ENCODE peak calls at places on chromosomes 12 and 14, in four cellular contexts. W, N, J and Z are unnamed samples.

GRCh38 chr12:122116707-122117535 is 38.4 kb downstream of the MLXIP start:
- DNase-seq in J (no peak), N (peak; percentile 39), W (no peak), Z (no peak)

GRCh38 chr12:113853491-113853890 is 112.6 kb downstream of the RBM19 start:
- DNase-seq in J (no peak), W (no peak), N (peak; percentile 72), Z (no peak)

GRCh38 chr12:84070311-84070710 is 842.3 kb downstream of the SLC6A15 start:
- DNase-seq in N (no peak), W (no peak), J (no peak), Z (no peak)

GRCh38 chr14:64721391-64721791 is 17.2 kb downstream of the PLEKHG3 start:
- DNase-seq in W (no peak), N (peak; percentile 51), J (peak; percentile 49), Z (no peak)

GRCh38 chr14:102967506-102967795 is 45.0 kb downstream of the AMN start:
- DNase-seq in W (no peak), J (no peak), N (no peak), Z (no peak)

GRCh38 chr14:64201296-64201695 is 92.9 kb downstream of the ESR2 start:
- DNase-seq in J (no peak), N (no peak), W (no peak), Z (no peak)

GRCh38 chr12:128783129-128783574 is 40.6 kb downstream of the SLC15A4 start:
- DNase-seq in N (no peak), W (no peak), J (no peak), Z (peak; percentile 72)

GRCh38 chr12:76713130-76713529 is 50.8 kb upstream of the ZDHHC17 start:
- DNase-seq in N (peak; percentile 79), W (peak; percentile 16), J (no peak), Z (no peak)

GRCh38 chr14:95323361-95323760 is 3.7 kb upstream of the CLMN start:
- DNase-seq in J (no peak), N (no peak), W (no peak), Z (no peak)

GRCh38 chr14:87014854-87015253 is 978.1 kb downstream of the GALC start:
- DNase-seq in N (no peak), W (no peak), J (no peak), Z (no peak)
- TF ChIP-seq CTCF in N (peak; percentile 62), W (peak; percentile 36), J (no peak), Z (no peak)

GRCh38 chr12:6097384-6097783 is 27.1 kb downstream of the VWF start:
- DNase-seq in J (no peak), W (no peak), N (peak; percentile 19), Z (no peak)
- TF ChIP-seq CTCF in J (no peak), W (no peak), N (no peak), Z (no peak)

GRCh38 chr12:3333991-3334391 is 157.0 kb upstream of the PRMT8 start:
- DNase-seq in J (no peak), N (no peak), W (no peak), Z (no peak)

GRCh38 chr12:3336606-3337311 is 154.2 kb upstream of the PRMT8 start:
- DNase-seq in N (no peak), J (peak; percentile 32), W (peak; percentile 75), Z (no peak)

GRCh38 chr12:3337944-3338343 is 153.1 kb upstream of the PRMT8 start:
- DNase-seq in W (no peak), J (no peak), N (no peak), Z (no peak)

GRCh38 chr12:3333583-3333982 is 157.4 kb upstream of the PRMT8 start:
- DNase-seq in N (peak; percentile 98), J (no peak), W (peak; percentile 48), Z (no peak)

DNA sequence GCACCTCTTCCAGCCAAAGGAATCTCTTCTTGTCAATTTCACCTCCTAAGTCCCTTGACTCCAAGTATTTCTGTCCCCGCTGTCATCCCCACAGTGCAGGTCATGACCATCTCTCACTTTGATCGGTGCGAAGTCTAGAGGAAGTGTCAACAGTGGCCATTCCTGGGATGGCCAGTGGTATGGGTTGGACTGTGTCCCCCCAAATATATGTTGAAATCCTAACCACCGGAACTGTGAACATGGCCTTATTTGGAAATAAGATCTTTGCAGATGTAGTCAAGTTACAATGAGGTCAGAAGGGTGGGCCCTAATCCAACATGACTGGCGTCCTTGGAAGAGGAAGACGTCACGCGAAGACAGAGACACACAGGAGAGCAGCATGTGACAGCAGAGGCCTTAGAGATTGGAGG is 155.9 kb upstream of the PRMT8 start:
- DNase-seq in W (peak; percentile 93), N (no peak), J (no peak), Z (no peak)
- TF ChIP-seq CTCF in W (no peak), N (no peak), J (no peak), Z (no peak)

DNA sequence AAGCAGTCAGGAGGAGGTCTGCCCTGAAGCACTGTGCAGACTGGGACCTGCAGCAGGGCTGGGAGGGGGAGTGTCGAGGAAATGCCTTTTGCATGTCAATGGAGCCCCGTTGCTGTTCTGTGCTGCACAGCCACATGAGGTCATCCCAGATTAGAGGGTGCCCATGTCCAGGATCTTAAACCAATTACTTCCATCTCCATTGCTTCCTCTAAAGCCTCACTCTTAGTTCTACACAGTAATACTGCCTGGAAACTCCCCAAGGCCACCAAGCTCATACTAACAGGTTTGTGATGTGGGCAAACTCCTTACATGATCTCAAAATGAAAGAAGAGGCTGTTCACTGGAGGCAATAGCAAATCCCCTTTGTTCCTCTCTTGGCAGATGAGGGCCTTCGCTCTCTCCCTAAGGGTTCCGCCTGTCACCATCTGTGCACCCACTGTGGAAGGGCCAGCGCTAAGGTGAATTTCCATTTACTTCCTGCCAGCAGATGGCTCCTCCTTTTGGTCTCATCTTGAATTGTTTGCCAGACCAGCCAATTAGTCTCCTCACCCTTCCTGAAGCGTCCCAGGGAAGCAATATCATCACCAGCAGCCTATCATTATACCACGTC is 35.4 kb upstream of the LTA4H start:
- DNase-seq in W (peak; percentile 18), J (no peak), N (peak; percentile 82), Z (peak; percentile 42)
- TF ChIP-seq CTCF in W (peak; percentile 53), J (no peak), N (peak; percentile 66), Z (peak; percentile 33)

GRCh38 chr12:25960176-25960575 is 1.7 kb downstream of the RASSF8 start:
- DNase-seq in J (no peak), W (no peak), N (peak; percentile 77), Z (no peak)

GRCh38 chr12:25957898-25958253 is 606 bp upstream of the RASSF8 start:
- DNase-seq in N (no peak), W (no peak), J (no peak), Z (no peak)

GRCh38 chr12:25959069-25959961 is 833 bp downstream of the RASSF8 start:
- DNase-seq in J (no peak), W (no peak), N (peak; percentile 85), Z (no peak)

GRCh38 chr12:25960926-25961325 is 2.4 kb downstream of the RASSF8 start:
- DNase-seq in N (no peak), W (no peak), J (no peak), Z (no peak)

DNA sequence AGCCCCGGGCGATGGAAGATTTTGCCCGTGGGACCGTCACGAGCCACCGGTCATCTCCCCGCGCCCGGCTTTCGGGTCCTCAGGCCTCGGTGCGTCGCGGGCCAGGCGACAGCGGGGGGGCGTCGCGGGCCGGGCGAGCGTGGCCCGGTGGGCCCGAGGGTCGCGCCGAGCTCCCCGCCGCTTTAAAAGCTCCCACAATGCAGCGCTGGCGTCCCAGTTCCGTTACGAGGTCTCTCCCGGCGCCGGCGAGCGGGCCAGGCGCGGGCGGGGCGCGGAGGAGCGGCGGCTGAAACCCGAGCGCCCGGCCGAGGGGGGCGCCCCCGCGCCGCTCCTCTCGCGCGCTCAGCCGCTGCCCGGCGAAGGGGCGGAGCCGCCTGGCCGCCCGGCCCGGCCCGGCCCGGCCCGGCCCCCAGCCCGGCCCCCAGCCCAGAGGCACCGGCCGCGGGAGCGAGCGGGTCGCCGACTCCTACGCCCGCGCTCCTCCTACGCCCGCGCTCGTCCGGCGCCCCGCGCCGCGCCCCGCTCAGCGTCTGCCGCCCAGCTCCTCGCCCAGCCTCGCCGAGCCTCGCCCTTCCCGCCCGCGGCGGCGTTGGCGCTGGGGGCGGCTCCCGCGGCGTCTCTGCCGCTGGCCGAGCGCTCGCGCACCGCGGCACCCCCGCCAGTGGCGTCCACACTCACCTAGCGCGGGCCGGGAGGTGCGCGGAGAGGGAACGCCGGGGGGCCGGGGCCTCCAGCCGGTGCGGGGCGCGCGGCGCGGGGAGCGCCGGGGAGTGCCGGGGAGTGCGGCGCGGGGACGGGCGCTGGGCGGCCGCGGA is at the start of gene RASSF8:
- DNase-seq in J (peak; percentile 37), N (peak; percentile 92), W (peak; percentile 23), Z (peak; percentile 82)
- TF ChIP-seq CTCF in J (no peak), N (peak; percentile 36), W (no peak), Z (peak; percentile 15)

GRCh38 chr14:59997966-59998365 is 78.0 kb downstream of the LRRC9 start:
- DNase-seq in J (no peak), W (no peak), N (no peak), Z (no peak)
- TF ChIP-seq CTCF in J (no peak), W (no peak), N (no peak), Z (no peak)

GRCh38 chr14:99687284-99688209 is 3.4 kb downstream of the CYP46A1 start:
- DNase-seq in J (no peak), N (peak; percentile 90), W (peak; percentile 19), Z (no peak)
- TF ChIP-seq CTCF in J (peak; percentile 52), N (peak; percentile 95), W (peak; percentile 67), Z (peak; percentile 74)